ENCODE peak calls at places on chromosomes 11 and 22, in six cellular contexts. One of them, this sample, is unnamed.

GRCh38 chr11:65577756-65578109 is 1.9 kb downstream of the EHBP1L1 start:
- DNase-seq in adrenal gland: no peak
- DNase-seq in A549: no peak
- DNase-seq in K562: no peak
- DNase-seq in uterus: no peak
- DNase-seq in right lobe of liver: no peak
- DNase-seq in this sample: no peak

GRCh38 chr11:18633256-18634139 is 644 bp downstream of the SPTY2D1 start:
- DNase-seq in adrenal gland: no peak
- DNase-seq in A549: no peak
- DNase-seq in K562: peak; percentile 18
- DNase-seq in uterus: no peak
- DNase-seq in right lobe of liver: peak; percentile 42
- DNase-seq in this sample: peak; percentile 22

GRCh38 chr11:38791346-38791961 is 2193.4 kb upstream of the RAG2 start:
- DNase-seq in adrenal gland: peak; percentile 58
- DNase-seq in A549: peak; percentile 62
- DNase-seq in K562: peak; percentile 77
- DNase-seq in uterus: no peak
- DNase-seq in right lobe of liver: peak; percentile 47
- DNase-seq in this sample: peak; percentile 73

GRCh38 chr11:82796970-82797594 is 63.4 kb upstream of the FAM181B start:
- DNase-seq in adrenal gland: no peak
- DNase-seq in A549: no peak
- DNase-seq in K562: no peak
- DNase-seq in uterus: no peak
- DNase-seq in right lobe of liver: peak; percentile 50
- DNase-seq in this sample: no peak

GRCh38 chr22:17835256-17835655 is 61.0 kb upstream of the BID start:
- DNase-seq in adrenal gland: no peak
- DNase-seq in A549: no peak
- DNase-seq in K562: no peak
- DNase-seq in uterus: no peak
- DNase-seq in right lobe of liver: no peak
- DNase-seq in this sample: no peak

GRCh38 chr11:105003151-105003550 is 19.8 kb downstream of the CASP5 start:
- DNase-seq in adrenal gland: no peak
- DNase-seq in A549: no peak
- DNase-seq in K562: no peak
- DNase-seq in uterus: no peak
- DNase-seq in right lobe of liver: no peak
- DNase-seq in this sample: no peak

GRCh38 chr11:75346912-75347647 is 4.4 kb downstream of the ARRB1 start:
- DNase-seq in adrenal gland: peak; percentile 71
- DNase-seq in A549: no peak
- DNase-seq in K562: no peak
- DNase-seq in uterus: peak; percentile 39
- DNase-seq in right lobe of liver: no peak
- DNase-seq in this sample: no peak

GRCh38 chr22:42335839-42336378 is 65.5 kb upstream of the TCF20 start:
- DNase-seq in adrenal gland: peak; percentile 78
- DNase-seq in A549: no peak
- DNase-seq in K562: no peak
- DNase-seq in uterus: no peak
- DNase-seq in right lobe of liver: peak; percentile 66
- DNase-seq in this sample: no peak

GRCh38 chr11:61679301-61679700 is 890 bp upstream of the DAGLA start:
- DNase-seq in adrenal gland: no peak
- DNase-seq in A549: no peak
- DNase-seq in K562: peak; percentile 26
- DNase-seq in uterus: peak; percentile 44
- DNase-seq in right lobe of liver: no peak
- DNase-seq in this sample: peak; percentile 31

GRCh38 chr11:126547161-126547560 is 191.7 kb downstream of the ST3GAL4 start:
- DNase-seq in adrenal gland: no peak
- DNase-seq in A549: no peak
- DNase-seq in K562: no peak
- DNase-seq in uterus: no peak
- DNase-seq in right lobe of liver: no peak
- DNase-seq in this sample: no peak

GRCh38 chr11:112453601-112454577 is 193.2 kb upstream of the PLET1 start:
- DNase-seq in adrenal gland: peak; percentile 85
- DNase-seq in A549: peak; percentile 30
- DNase-seq in K562: peak; percentile 57
- DNase-seq in uterus: no peak
- DNase-seq in right lobe of liver: no peak
- DNase-seq in this sample: peak; percentile 53

GRCh38 chr22:44871782-44872181 is 119.4 kb downstream of the ARHGAP8 start:
- DNase-seq in adrenal gland: no peak
- DNase-seq in A549: no peak
- DNase-seq in K562: no peak
- DNase-seq in uterus: no peak
- DNase-seq in right lobe of liver: no peak
- DNase-seq in this sample: no peak

GRCh38 chr11:77093056-77093891 is 9.4 kb upstream of the OMP start:
- DNase-seq in adrenal gland: no peak
- DNase-seq in A549: no peak
- DNase-seq in K562: no peak
- DNase-seq in uterus: no peak
- DNase-seq in right lobe of liver: no peak
- DNase-seq in this sample: no peak

GRCh38 chr22:24489011-24489410 is 6.1 kb upstream of the UPB1 start:
- DNase-seq in adrenal gland: no peak
- DNase-seq in A549: no peak
- DNase-seq in K562: no peak
- DNase-seq in uterus: no peak
- DNase-seq in right lobe of liver: no peak
- DNase-seq in this sample: no peak

DNA sequence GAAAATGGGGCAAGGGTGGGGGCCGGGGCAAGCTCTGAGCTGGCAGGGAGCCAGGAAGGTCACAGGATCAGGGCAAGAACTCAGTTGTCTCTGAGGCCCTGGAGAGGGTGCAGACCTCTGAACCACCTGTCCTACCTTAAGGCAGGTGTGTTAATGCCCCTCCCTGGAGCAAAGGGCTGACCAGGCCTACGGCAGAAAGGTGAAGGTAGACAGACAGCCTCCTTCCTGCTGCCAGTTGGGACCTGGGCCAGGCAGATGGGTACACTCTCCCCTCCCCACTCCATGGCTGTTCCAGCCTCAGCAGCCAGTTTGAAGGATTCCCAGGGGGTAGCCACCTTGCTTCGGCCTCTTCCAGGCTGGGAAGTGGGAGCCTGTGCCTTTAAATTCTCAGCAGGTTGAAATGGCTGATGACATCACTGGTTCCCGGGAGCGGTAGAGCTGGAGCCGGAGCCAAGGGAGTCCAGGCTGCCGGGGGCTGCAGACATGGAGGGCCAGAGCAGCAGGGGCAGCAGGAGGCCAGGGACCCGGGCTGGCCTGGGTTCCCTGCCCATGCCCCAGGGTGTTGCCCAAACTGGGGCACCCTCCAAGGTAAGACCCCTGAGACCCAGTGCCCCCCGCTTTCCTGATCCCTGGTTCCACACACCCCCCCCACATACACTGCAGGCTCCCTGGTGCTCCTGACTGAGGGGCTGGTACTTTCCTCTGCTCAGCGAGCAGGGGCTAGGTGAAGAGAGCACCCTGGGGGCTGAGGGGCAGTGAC is at the start of gene INPP5J:
- DNase-seq in adrenal gland: peak; percentile 82
- DNase-seq in A549: peak; percentile 24
- DNase-seq in K562: no peak
- DNase-seq in uterus: peak; percentile 58
- DNase-seq in right lobe of liver: no peak
- DNase-seq in this sample: peak; percentile 62
- TF ChIP-seq POLR2A in adrenal gland: no peak
- TF ChIP-seq POLR2A in A549: peak; percentile 15
- TF ChIP-seq POLR2A in K562: no peak
- TF ChIP-seq POLR2A in uterus: no peak
- TF ChIP-seq POLR2A in right lobe of liver: no peak
- TF ChIP-seq POLR2A in this sample: no peak

GRCh38 chr11:3913921-3914320 is 58.5 kb downstream of the STIM1 start:
- DNase-seq in adrenal gland: no peak
- DNase-seq in A549: no peak
- DNase-seq in K562: no peak
- DNase-seq in uterus: no peak
- DNase-seq in right lobe of liver: no peak
- DNase-seq in this sample: no peak
- TF ChIP-seq POLR2A in adrenal gland: no peak
- TF ChIP-seq POLR2A in A549: no peak
- TF ChIP-seq POLR2A in K562: no peak
- TF ChIP-seq POLR2A in uterus: no peak
- TF ChIP-seq POLR2A in right lobe of liver: no peak
- TF ChIP-seq POLR2A in this sample: no peak

DNA sequence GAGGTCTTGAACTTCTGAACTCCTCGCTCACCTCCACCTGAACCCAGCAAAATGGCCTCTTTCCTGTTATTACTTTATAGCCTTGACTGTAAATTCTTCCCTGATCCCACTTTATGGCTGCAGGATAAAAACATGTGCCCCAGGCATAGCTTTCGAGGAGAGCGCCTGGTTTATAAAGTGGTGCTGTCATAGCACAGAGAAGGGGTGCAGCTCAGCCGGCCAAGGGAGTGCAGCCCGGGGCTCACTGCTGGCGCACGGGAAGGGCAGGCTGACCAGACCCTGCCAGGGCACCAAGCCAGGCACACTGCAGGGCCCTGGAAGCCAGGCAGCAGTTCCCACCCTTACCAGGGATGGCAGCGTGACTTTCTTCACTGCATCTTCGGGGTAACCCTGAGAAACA is 50.9 kb downstream of the ISX start:
- DNase-seq in adrenal gland: no peak
- DNase-seq in A549: no peak
- DNase-seq in K562: no peak
- DNase-seq in uterus: no peak
- DNase-seq in right lobe of liver: no peak
- DNase-seq in this sample: no peak
- TF ChIP-seq POLR2A in adrenal gland: no peak
- TF ChIP-seq POLR2A in A549: no peak
- TF ChIP-seq POLR2A in K562: no peak
- TF ChIP-seq POLR2A in uterus: no peak
- TF ChIP-seq POLR2A in right lobe of liver: no peak
- TF ChIP-seq POLR2A in this sample: no peak

GRCh38 chr11:47378011-47378835 is at the start of gene SPI1:
- DNase-seq in adrenal gland: peak; percentile 82
- DNase-seq in A549: no peak
- DNase-seq in K562: peak; percentile 95
- DNase-seq in uterus: no peak
- DNase-seq in right lobe of liver: no peak
- DNase-seq in this sample: peak; percentile 47
- TF ChIP-seq POLR2A in adrenal gland: no peak
- TF ChIP-seq POLR2A in A549: no peak
- TF ChIP-seq POLR2A in K562: peak; percentile 74
- TF ChIP-seq POLR2A in uterus: no peak
- TF ChIP-seq POLR2A in right lobe of liver: peak; percentile 51
- TF ChIP-seq POLR2A in this sample: no peak

GRCh38 chr22:38873469-38874411 is 1.7 kb upstream of the CBX6 start:
- DNase-seq in adrenal gland: peak; percentile 52
- DNase-seq in A549: no peak
- DNase-seq in K562: peak; percentile 46
- DNase-seq in uterus: no peak
- DNase-seq in right lobe of liver: no peak
- DNase-seq in this sample: no peak
- TF ChIP-seq POLR2A in adrenal gland: no peak
- TF ChIP-seq POLR2A in A549: no peak
- TF ChIP-seq POLR2A in K562: no peak
- TF ChIP-seq POLR2A in uterus: no peak
- TF ChIP-seq POLR2A in right lobe of liver: no peak
- TF ChIP-seq POLR2A in this sample: no peak

DNA sequence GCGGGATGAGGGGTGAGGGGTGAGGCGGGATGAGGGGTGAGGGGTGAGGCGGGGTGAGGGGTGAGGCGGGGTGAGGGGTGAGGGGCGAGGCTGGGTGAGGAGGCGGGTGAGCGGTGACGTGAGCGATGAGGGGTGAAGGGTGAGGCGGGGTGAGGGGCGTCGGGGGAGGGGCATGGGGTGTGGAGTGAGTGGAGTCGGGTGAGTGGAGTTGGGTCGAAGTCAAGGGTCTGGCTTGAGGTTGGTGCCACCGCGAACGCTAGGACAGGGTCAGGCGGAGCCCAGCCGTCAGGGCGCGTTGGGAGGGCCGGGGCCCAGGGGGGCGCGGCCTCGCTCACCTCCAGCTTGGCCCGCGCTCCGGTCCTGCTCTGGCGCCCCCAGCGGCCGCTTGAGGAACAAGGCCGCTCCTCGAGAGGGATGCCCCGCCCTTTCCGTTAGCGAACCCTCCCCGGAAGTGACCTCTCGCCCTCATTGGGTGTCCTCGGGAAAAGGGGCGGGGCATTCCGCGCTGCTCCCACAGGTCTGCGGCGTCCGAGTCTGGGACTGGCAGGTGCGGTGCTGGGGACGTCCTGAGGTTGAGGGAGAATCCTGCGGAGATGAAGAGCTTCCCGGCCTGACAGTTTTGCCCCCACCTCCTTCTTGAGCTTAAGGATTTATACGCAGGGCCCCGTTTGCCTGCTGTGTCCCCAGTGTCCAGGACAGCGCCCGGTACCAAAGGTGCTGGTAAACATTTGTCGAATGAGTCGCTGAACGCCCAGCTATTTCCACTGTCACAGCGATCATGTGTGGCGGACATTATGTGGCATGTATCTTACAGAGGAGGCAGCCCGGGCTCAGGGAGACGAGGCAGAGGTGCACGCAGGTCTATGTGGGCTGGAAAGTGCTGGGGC is at the start of gene SYCE3:
- DNase-seq in adrenal gland: peak; percentile 98
- DNase-seq in A549: peak; percentile 91
- DNase-seq in K562: peak; percentile 96
- DNase-seq in uterus: peak; percentile 93
- DNase-seq in right lobe of liver: peak; percentile 99
- DNase-seq in this sample: peak; percentile 98
- TF ChIP-seq POLR2A in adrenal gland: no peak
- TF ChIP-seq POLR2A in A549: peak; percentile 35
- TF ChIP-seq POLR2A in K562: peak; percentile 61
- TF ChIP-seq POLR2A in uterus: no peak
- TF ChIP-seq POLR2A in right lobe of liver: peak; percentile 98
- TF ChIP-seq POLR2A in this sample: peak; percentile 27